ENCODE peak calls at places on chromosomes 2 and 18, in nine cellular contexts. F, H, Z, U, I, P, Y, C and Q are unnamed samples.
A peak's percentile ranks its signal among the peaks of the same experiment; 100 is the strongest.

GRCh38 chr2:76556054-76556453 is 845.3 kb upstream of the GCFC2 start:
- DNase-seq in P (no peak), I (no peak), F (no peak), Z (no peak), C (no peak), Y (no peak), U (no peak), H (no peak), Q (no peak)

GRCh38 chr2:29480423-29480822 is 365.2 kb downstream of the CLIP4 start:
- DNase-seq in H (no peak), Y (no peak), F (no peak), I (no peak), C (no peak), Z (no peak), U (peak; percentile 73), P (no peak), Q (no peak)

GRCh38 chr18:43271593-43272432 is 5.5 kb downstream of the SYT4 start:
- DNase-seq in H (no peak), P (peak; percentile 29), F (peak; percentile 57), Z (peak; percentile 48), I (peak; percentile 61), U (peak; percentile 10), C (no peak), Y (peak; percentile 77), Q (peak; percentile 3)

GRCh38 chr2:199606193-199606780 is 148.5 kb upstream of the SATB2 start:
- DNase-seq in H (no peak), C (no peak), F (no peak), Z (no peak), Y (peak; percentile 1), I (peak; percentile 5), P (no peak), U (peak; percentile 24), Q (no peak)

GRCh38 chr2:235914756-235915155 is 253.4 kb downstream of the GBX2 start:
- DNase-seq in F (no peak), P (no peak), H (no peak), I (no peak), Z (no peak), Y (no peak), C (no peak), U (no peak), Q (no peak)

GRCh38 chr18:24727685-24728084 is 267.2 kb downstream of the HRH4 start:
- DNase-seq in F (no peak), H (no peak), U (no peak), Z (no peak), P (no peak), I (no peak), Y (no peak), C (no peak), Q (no peak)

GRCh38 chr2:172143817-172144216 is 41.1 kb upstream of the DLX2 start:
- DNase-seq in Y (no peak), H (no peak), F (no peak), C (no peak), Z (no peak), I (no peak), U (no peak), P (no peak), Q (no peak)

GRCh38 chr2:171248205-171248662 is 87.5 kb upstream of the TLK1 start:
- DNase-seq in C (no peak), U (no peak), Z (no peak), H (no peak), P (no peak), I (no peak), F (no peak), Y (no peak), Q (no peak)

DNA sequence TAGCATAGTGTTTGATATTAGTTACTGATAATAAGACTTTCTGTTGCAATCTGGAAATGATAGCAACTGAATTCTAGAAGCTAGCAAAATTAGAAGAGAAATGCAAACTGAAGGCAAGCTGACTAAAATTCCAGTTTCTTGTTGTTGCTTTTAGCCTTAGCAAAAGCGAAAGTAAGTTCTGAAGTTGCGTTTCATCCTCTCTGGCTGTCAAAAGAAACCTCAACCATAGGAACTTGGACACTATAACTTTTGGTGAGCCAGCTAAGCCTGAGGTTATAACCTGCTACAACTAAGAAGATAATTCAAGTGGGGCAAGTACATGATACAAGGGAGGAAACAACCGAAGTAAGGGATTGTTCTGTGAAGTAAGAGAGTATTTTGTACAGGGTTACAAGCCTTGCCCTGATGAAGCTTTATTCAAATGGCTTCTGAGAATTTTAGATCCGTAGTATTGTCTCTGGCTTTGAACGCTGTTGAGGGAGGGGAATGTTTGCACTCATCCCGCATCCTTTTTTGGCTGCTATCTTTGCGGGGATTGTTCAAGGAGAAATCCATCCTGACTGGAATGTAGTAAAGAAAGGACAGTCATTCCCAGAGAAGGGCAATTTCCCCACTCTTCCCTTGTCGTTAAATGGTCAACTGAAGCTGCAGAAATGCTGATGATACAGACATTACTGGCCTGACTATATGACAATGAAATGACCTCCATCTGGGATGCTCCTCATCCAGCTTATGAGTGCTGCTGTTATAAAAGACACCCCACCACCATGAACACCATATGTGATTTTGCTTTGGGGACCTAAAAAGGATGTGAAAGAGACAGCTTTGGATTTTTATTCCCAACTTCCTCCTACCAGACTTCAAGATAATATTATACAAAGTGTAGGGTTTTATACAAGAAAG is 7.0 kb upstream of the TMX3 start:
- DNase-seq in Z (no peak), U (no peak), F (no peak), Y (peak; percentile 45), H (no peak), C (no peak), I (peak; percentile 56), P (no peak), Q (no peak)
- H3K4me3 ChIP-seq in Z (peak overlapping the region; percentile 27), U (no peak overlapping the region), F (no peak overlapping the region), Y (no peak overlapping the region), H (no peak overlapping the region), C (peak overlapping the region; percentile 9), I (peak overlapping the region; percentile 69), P (peak overlapping the region; percentile 42), Q (no peak overlapping the region)

DNA sequence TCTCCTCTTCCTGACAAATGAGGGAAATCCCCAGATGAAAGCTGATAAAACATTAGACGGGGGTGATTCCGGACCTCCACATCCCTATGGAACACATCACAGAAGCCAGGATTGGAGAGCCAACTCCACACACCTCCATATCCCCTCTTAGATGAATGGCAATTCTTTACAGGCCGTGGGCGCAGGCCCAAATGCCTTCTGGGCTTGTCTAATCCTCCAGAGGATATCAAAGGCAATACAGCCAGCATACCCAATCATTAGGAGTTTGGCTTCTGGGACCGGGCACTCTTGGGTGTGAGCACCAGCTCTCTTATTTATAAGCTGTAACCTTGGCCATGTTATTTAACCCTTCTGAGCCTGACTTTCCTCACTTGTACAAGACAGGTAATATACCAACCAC is 15.0 kb upstream of the CYP1B1 start:
- DNase-seq in U (no peak), I (no peak), C (no peak), Y (no peak), P (no peak), H (no peak), Z (no peak), F (no peak), Q (no peak)
- H3K27me3 ChIP-seq in U (peaks cover 9% of the 10 kb centered on the region), I (no peaks in the 10 kb centered on the region), C (no peaks in the 10 kb centered on the region), Y (peaks cover 24% of the 10 kb centered on the region), P (peaks cover 2% of the 10 kb centered on the region), H (no peaks in the 10 kb centered on the region), Z (no peaks in the 10 kb centered on the region), F (no peaks in the 10 kb centered on the region), Q (peaks cover 11% of the 10 kb centered on the region)

GRCh38 chr2:230872151-230872967 is 7.6 kb downstream of the ITM2C start:
- DNase-seq in C (peak; percentile 17), U (no peak), Y (no peak), Z (no peak), P (no peak), F (no peak), H (peak; percentile 13), I (no peak), Q (no peak)

GRCh38 chr2:230874456-230874855 is 9.7 kb downstream of the ITM2C start:
- DNase-seq in H (no peak), P (no peak), C (peak; percentile 4), Y (no peak), U (no peak), Z (no peak), F (no peak), I (no peak), Q (no peak)

GRCh38 chr2:230873670-230874401 is 9.1 kb downstream of the ITM2C start:
- DNase-seq in I (no peak), F (no peak), H (no peak), U (no peak), Y (no peak), C (peak; percentile 24), Z (no peak), P (no peak), Q (no peak)

GRCh38 chr2:230871361-230872150 is 6.8 kb downstream of the ITM2C start:
- DNase-seq in Z (no peak), Y (no peak), F (no peak), I (no peak), P (no peak), U (no peak), C (peak; percentile 18), H (peak; percentile 25), Q (no peak)

DNA sequence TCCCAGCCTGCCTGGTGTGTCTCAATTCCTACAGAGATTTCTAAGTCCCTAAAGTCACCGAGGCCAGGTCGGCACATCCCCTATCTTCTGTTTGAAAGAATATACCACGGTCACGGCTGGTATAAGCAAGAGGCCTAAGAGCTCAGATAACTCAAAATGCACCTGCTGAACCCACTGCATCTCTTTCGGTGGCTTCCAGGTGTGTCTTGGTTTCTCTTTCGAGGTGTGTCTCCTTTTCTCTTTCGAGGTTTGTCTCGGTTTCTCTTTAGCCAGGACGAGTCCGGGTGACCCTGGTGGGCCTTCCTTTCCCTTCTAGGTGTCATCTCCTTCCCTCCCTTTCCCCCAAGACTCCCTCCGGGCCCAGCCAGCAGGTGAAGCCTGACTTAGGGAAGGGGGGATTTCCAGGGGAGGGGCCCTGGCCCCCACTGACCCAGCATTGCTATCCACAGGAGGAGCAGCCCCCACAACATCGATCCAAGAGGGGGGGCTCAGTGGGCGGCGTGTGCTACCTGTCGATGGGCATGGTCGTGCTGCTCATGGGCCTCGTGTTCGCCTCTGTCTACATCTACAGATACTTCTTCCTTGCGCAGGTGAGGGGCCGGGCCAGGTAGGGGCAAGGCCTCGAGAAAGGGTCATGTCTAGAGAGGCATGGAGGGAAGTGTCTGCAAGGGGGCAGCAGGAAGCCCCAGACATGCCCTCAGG is 8.4 kb downstream of the ITM2C start:
- DNase-seq in F (no peak), C (peak; percentile 21), Z (no peak), Y (no peak), H (peak; percentile 27), P (no peak), I (no peak), U (no peak), Q (no peak)
- H3K4me3 ChIP-seq in F (no peak overlapping the region), C (no peak overlapping the region), Z (no peak overlapping the region), Y (no peak overlapping the region), H (no peak overlapping the region), P (no peak overlapping the region), I (no peak overlapping the region), U (no peak overlapping the region), Q (no peak overlapping the region)

DNA sequence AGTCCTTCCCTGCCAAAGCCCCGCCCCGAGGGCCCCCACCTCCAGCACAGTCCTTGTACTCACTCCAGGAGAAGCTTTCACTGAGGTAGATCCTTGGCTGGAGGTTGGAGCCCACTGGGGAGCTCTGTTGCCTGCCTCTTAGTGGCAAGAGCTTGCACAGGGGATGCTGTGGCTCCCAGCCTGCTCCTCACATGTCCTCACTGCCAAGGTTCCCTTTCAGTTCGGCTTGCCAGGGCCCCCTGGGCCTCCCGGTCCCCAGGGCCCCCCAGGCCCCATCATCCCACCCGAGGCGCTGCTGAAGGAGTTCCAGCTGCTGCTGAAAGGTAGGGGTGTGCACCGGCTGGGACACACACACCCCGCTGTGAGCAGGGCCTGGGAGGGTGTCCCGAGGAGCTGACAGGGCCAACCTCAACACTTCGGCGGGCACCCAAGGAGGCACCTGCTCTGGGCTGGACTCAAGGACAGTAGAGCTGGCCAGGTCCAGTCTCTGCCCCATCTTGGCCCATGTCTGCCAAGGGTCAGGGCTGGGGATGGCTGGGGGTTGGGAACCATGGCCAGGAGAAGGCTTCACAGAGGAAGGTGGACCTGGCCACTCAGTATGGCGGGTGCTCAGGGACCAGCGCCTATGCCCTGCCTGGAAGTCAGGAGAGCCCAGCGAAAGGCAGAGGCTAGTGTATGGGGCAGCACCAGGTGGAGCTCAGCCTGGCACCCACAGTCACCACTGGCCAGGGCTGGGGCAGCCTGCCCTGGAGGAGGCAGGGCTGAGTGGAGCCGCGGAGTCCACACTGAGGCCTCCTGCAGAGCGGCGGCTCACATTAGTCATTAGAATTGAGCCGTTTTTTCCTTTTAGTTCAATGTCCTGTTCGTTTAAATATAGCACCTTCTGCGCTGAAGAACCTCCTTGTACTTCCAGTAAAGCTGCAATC is 4.0 kb downstream of the ERFE start:
- DNase-seq in Y (peak; percentile 16), U (peak; percentile 38), H (peak; percentile 23), I (peak; percentile 63), P (peak; percentile 42), F (no peak), Z (no peak), C (no peak), Q (no peak)
- H3K27me3 ChIP-seq in Y (peaks cover 77% of the 10 kb centered on the region), U (no peaks in the 10 kb centered on the region), H (peaks cover 31% of the 10 kb centered on the region), I (no peaks in the 10 kb centered on the region), P (no peaks in the 10 kb centered on the region), F (no peaks in the 10 kb centered on the region), Z (no peaks in the 10 kb centered on the region), C (peaks cover 44% of the 10 kb centered on the region), Q (peaks cover 5% of the 10 kb centered on the region)